ENCODE peak calls at places on chromosomes 2 and 18, in four cellular contexts. R is Peyer's patch, D is body of pancreas, K is uterus. N is an unnamed sample.

GRCh38 chr2:239056611-239057010 is 208.7 kb downstream of the TWIST2 start:
- DNase-seq in R (no peak), D (no peak), K (no peak), N (no peak)

GRCh38 chr18:1017227-1017626 is 112.6 kb downstream of the ADCYAP1 start:
- DNase-seq in R (no peak), D (no peak), K (no peak), N (no peak)

GRCh38 chr2:108829916-108830315 is 43.3 kb downstream of the CCDC138 start:
- DNase-seq in R (no peak), D (no peak), K (no peak), N (no peak)

GRCh38 chr2:120132190-120132589 is 91.0 kb downstream of the TMEM185B start:
- DNase-seq in R (no peak), D (no peak), K (no peak), N (no peak)

GRCh38 chr2:65347913-65348312 is 84.5 kb downstream of the SPRED2 start:
- DNase-seq in R (no peak), D (no peak), K (no peak), N (no peak)

GRCh38 chr2:173079968-173080860 is 4.6 kb downstream of the MAP3K20 start:
- DNase-seq in R (no peak), D (no peak), K (no peak), N (no peak)

GRCh38 chr2:168892327-168892726 is 2.1 kb upstream of the SPC25 start:
- DNase-seq in R (no peak), D (no peak), K (no peak), N (no peak)

GRCh38 chr2:64787019-64787365 is 133.3 kb upstream of the SERTAD2 start:
- DNase-seq in R (no peak), D (no peak), K (no peak), N (no peak)

GRCh38 chr2:115414461-115414860 is 972.0 kb downstream of the DPP10 start:
- DNase-seq in R (no peak), D (no peak), K (no peak), N (no peak)

GRCh38 chr2:42010743-42011298 is 37.0 kb upstream of the PKDCC start:
- DNase-seq in R (no peak), D (peak), K (no peak), N (no peak)

GRCh38 chr2:177171418-177171865 is 41.2 kb upstream of the HNRNPA3 start:
- DNase-seq in R (no peak), D (peak), K (no peak), N (peak)

GRCh38 chr2:100114011-100114433 is 28.4 kb downstream of the AFF3 start:
- DNase-seq in R (peak), D (no peak), K (no peak), N (no peak)

GRCh38 chr18:63199743-63200241 is 119.8 kb downstream of the BCL2 start:
- DNase-seq in R (no peak), D (no peak), K (no peak), N (no peak)

GRCh38 chr2:10961490-10961875 is 49.7 kb downstream of the KCNF1 start:
- DNase-seq in R (no peak), D (no peak), K (no peak), N (no peak)

GRCh38 chr2:68357608-68358337 is 7.3 kb upstream of the PLEK start:
- DNase-seq in R (peak), D (peak), K (peak), N (no peak)

GRCh38 chr2:237731663-237732062 is 66.9 kb upstream of the RBM44 start:
- DNase-seq in R (no peak), D (no peak), K (no peak), N (no peak)

GRCh38 chr18:66582151-66582550 is 21.7 kb downstream of the CDH19 start:
- DNase-seq in R (no peak), D (no peak), K (no peak), N (no peak)

GRCh38 chr18:50099725-50100414 is 95.1 kb downstream of the MYO5B start:
- DNase-seq in R (no peak), D (no peak), K (no peak), N (no peak)

GRCh38 chr2:88053301-88053700 is 2.3 kb downstream of the KRCC1 start:
- DNase-seq in R (no peak), D (peak), K (peak), N (no peak)

GRCh38 chr2:16373341-16373740 is 292.3 kb downstream of the CYRIA start:
- DNase-seq in R (no peak), D (no peak), K (no peak), N (no peak)

GRCh38 chr2:224111576-224111975 is 72.5 kb upstream of the SERPINE2 start:
- DNase-seq in R (no peak), D (no peak), K (no peak), N (no peak)

GRCh38 chr2:107338059-107338458 is 452.1 kb upstream of the ST6GAL2 start:
- DNase-seq in R (no peak), D (no peak), K (no peak), N (no peak)

GRCh38 chr2:119339562-119339923 is 27.1 kb downstream of the C2orf76 start:
- DNase-seq in R (no peak), D (no peak), K (no peak), N (no peak)

GRCh38 chr2:200608341-200609026 is 22.7 kb downstream of the AOX1 start:
- DNase-seq in R (no peak), D (no peak), K (no peak), N (no peak)

GRCh38 chr2:176261136-176261535 is 8.1 kb upstream of the MTX2 start:
- DNase-seq in R (no peak), D (no peak), K (no peak), N (no peak)

GRCh38 chr2:20365249-20365817 is 14.7 kb upstream of the PUM2 start:
- DNase-seq in R (no peak), D (no peak), K (no peak), N (no peak)

GRCh38 chr2:174492963-174493431 is 6.2 kb upstream of the GPR155 start:
- DNase-seq in R (peak), D (no peak), K (no peak), N (no peak)

GRCh38 chr2:197852127-197852526 is 47.7 kb downstream of the PLCL1 start:
- DNase-seq in R (no peak), D (no peak), K (no peak), N (no peak)

DNA sequence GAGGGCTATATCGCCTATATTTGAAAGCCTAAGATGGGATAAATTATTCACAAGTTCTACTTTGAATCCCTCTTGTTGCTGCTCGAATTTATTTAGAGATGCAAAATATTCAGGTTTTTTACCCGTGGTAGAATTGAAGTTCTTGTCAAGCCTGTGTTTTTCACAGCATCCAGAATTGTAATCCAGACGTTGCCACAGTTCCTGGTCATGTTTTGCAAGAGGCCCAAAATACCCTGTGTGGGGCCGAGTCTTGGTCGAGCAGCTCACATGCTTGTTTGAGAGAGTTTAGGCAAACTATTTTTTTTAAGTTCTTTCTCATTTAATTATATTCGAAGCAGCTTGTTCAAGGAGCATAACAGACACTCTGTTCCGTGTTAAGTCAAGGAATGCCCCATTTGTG is 2.6 kb downstream of the SALL3 start:
- DNase-seq in R (no peak), D (no peak), K (no peak), N (no peak)
- H3K4me3 ChIP-seq in R (no peak), D (no peak), K (no peak), N (no peak)

GRCh38 chr2:28201711-28202180 is 190.9 kb upstream of the FOSL2 start:
- DNase-seq in R (no peak), D (no peak), K (peak), N (no peak)
- TF ChIP-seq POLR2A in R (no peak), D (no peak), K (no peak), N (no peak)

DNA sequence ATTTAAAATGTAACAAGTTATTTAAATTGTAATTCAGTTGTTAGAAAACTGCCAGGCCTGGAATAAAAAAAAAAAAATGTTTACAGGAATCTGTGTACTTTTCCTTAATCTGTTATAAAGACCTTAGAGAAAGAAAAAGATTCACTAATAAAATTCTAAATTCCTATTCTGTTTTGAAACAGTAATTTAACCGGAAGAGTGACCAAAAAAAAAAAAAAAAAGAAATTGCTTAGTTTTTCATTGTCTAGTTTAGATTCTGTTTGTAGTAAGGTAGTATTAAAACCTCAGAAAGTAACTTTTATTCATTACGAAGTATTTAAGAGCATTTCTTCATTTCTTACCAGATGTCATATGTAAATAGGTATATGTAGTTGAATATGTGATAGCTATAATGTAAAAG is 2.5 kb downstream of the REL start:
- DNase-seq in R (no peak), D (no peak), K (no peak), N (no peak)
- H3K4me3 ChIP-seq in R (peak), D (no peak), K (peak), N (no peak)

DNA sequence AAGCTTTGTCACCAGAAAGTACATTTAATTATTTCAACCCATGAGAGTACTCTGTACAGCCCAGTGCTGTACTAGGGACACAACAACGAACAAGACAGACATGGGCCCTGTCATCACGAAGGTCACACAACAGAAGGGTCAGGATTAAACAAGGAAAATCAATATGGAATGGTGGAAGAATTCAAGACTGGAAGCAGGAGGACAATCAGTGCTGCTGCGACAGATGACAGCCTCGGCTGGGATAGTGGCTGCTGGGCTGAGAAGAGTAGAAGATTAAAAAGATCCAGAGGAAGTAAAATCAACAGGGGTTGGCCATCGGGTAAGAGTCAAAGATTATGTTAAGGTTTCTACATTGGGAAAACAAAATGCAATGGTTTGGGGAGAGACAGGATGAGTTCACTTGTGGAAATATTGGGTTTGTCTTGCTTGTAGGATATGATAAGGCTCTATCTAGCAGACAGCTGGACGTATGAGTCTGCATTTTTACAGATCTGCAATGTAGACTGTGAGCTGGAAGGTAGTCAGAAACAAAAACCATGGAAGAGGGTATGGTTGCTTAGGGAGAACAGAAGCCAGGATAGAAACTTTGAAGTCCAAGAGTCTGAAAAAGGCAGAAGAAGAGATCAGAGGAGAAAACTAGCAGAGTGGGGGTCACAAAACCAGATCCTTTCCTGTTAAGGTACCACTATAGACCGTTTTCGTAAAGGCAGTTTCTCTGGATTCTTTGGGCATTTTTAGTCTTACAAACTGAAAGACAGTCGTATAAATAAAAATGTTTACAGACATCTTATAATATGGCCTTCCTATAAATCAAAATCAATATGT is 84.1 kb downstream of the PRELID3A start:
- DNase-seq in R (no peak), D (no peak), K (no peak), N (no peak)
- TF ChIP-seq POLR2A in R (no peak), D (no peak), K (no peak), N (no peak)